ENCODE peak calls at places on chromosomes 7 and 10, in seven cellular contexts. N is sciatic nerve, D is GOT3, P is NCI-H524, B is left ventricle myocardium superior, L is HS-5, C is NCI-H460. F is an unnamed sample.

GRCh38 chr10:129033790-129034272 is 433.2 kb upstream of the MGMT start:
- DNase-seq in N (no peak), D (no peak), P (peak), B (no peak), L (no peak), C (no peak), F (no peak)

GRCh38 chr10:7302393-7303054 is 108.3 kb downstream of the SFMBT2 start:
- DNase-seq in N (no peak), D (no peak), P (no peak), B (no peak), L (no peak), C (peak), F (no peak)

GRCh38 chr10:8778713-8779112 is 724.2 kb downstream of the GATA3 start:
- DNase-seq in N (no peak), D (no peak), P (no peak), B (no peak), L (no peak), C (no peak), F (no peak)

GRCh38 chr7:28623105-28623730 is 210.9 kb downstream of the CREB5 start:
- DNase-seq in N (no peak), D (no peak), P (no peak), B (no peak), L (no peak), C (no peak), F (no peak)

GRCh38 chr7:5429253-5429856 is 5.7 kb upstream of the TNRC18 start:
- DNase-seq in N (no peak), D (no peak), P (no peak), B (peak), L (no peak), C (no peak), F (no peak)

GRCh38 chr10:117159390-117159789 is 21.3 kb upstream of the VAX1 start:
- DNase-seq in N (no peak), D (no peak), P (no peak), B (no peak), L (no peak), C (no peak), F (no peak)

GRCh38 chr10:62008943-62009342 is 107.4 kb downstream of the ARID5B start:
- DNase-seq in N (no peak), D (no peak), P (no peak), B (no peak), L (no peak), C (no peak), F (no peak)

GRCh38 chr7:4715385-4715770 is 33.3 kb downstream of the FOXK1 start:
- DNase-seq in N (peak), D (no peak), P (no peak), B (peak), L (no peak), C (peak), F (no peak)

GRCh38 chr10:103693070-103693811 is 162.1 kb downstream of the SH3PXD2A start:
- DNase-seq in N (no peak), D (no peak), P (no peak), B (no peak), L (no peak), C (no peak), F (no peak)

GRCh38 chr7:4189151-4189570 is 492.9 kb upstream of the FOXK1 start:
- DNase-seq in N (peak), D (no peak), P (no peak), B (peak), L (no peak), C (no peak), F (peak)

GRCh38 chr7:102260856-102261255 is 25.8 kb upstream of the SH2B2 start:
- DNase-seq in N (no peak), D (no peak), P (no peak), B (peak), L (no peak), C (no peak), F (no peak)

GRCh38 chr7:151236406-151236805 is 4.1 kb downstream of the CHPF2 start:
- DNase-seq in N (no peak), D (no peak), P (no peak), B (no peak), L (no peak), C (no peak), F (no peak)

GRCh38 chr10:115092555-115093285 is 445 bp upstream of the ATRNL1 start:
- DNase-seq in N (no peak), D (no peak), P (peak), B (peak), L (no peak), C (no peak), F (no peak)

GRCh38 chr10:47164126-47164799 is 135.7 kb upstream of the GDF10 start:
- DNase-seq in N (no peak), D (no peak), P (no peak), B (no peak), L (peak), C (no peak), F (no peak)

GRCh38 chr10:126331101-126331500 is 57.2 kb downstream of the ADAM12 start:
- DNase-seq in N (no peak), D (no peak), P (no peak), B (no peak), L (peak), C (no peak), F (no peak)

F was measured in DMS 273 treated with DMSO at 0.1 percent for 48 hours.